ENCODE peak calls at places on chromosome 17, in nine cellular contexts. K is MM.1S, P is heart right ventricle, M is mesenteric fat pad, Y is HEK293T, R is fibroblast of the conjunctiva, U is GM04504, N is EL, E is NCI-H1417. B is an unnamed sample.

GRCh38 chr17:42428141-42428944 is 5.3 kb upstream of the CAVIN1 start:
- DNase-seq in K (peak), P (peak), M (no peak), Y (peak), R (peak), U (peak), N (peak), E (no peak), B (peak)

GRCh38 chr17:50843150-50843905 is 7.9 kb downstream of the WFIKKN2 start:
- DNase-seq in K (no peak), P (no peak), M (no peak), Y (no peak), R (no peak), U (no peak), N (no peak), E (no peak), B (no peak)

GRCh38 chr17:1803280-1803679 is 26.4 kb downstream of the SMYD4 start:
- DNase-seq in K (no peak), P (no peak), M (no peak), Y (no peak), R (no peak), U (no peak), N (no peak), E (no peak), B (no peak)

GRCh38 chr17:17790673-17791464 is 45.9 kb downstream of the SREBF1 start:
- DNase-seq in K (no peak), P (no peak), M (no peak), Y (no peak), R (no peak), U (no peak), N (no peak), E (no peak), B (no peak)

GRCh38 chr17:330993-331701 is 21.5 kb downstream of the RPH3AL start:
- DNase-seq in K (no peak), P (peak), M (no peak), Y (no peak), R (no peak), U (no peak), N (no peak), E (no peak), B (peak)

GRCh38 chr17:55410722-55411462 is 10.7 kb downstream of the MMD start:
- DNase-seq in K (no peak), P (peak), M (no peak), Y (no peak), R (peak), U (no peak), N (no peak), E (no peak), B (no peak)

GRCh38 chr17:67293251-67294203 is 48.5 kb upstream of the HELZ start:
- DNase-seq in K (peak), P (peak), M (no peak), Y (peak), R (peak), U (no peak), N (no peak), E (no peak), B (peak)

GRCh38 chr17:30398328-30399041 is 19.8 kb downstream of the CPD start:
- DNase-seq in K (no peak), P (no peak), M (no peak), Y (no peak), R (no peak), U (no peak), N (no peak), E (no peak), B (no peak)

GRCh38 chr17:3385869-3386816 is at the start of gene OR3A2:
- DNase-seq in K (no peak), P (no peak), M (no peak), Y (no peak), R (no peak), U (no peak), N (no peak), E (no peak), B (peak)